ENCODE peak calls at places on chromosomes 7 and 10, in five cellular contexts. E is hypothalamus; R is stimulated activated CD8-positive, alpha-beta memory T cell treated with anti-CD3 and anti-CD28 coated beads, Interleukin-12 subunit alpha, Interleukin-12 subunit beta, amount 100 ng/mL, for 4 hours; Q is pons; J is AG04450. M is an unnamed sample.

GRCh38 chr10:130766071-130766470 is 545.5 kb downstream of the TCERG1L start:
- DNase-seq in E (no peak), J (no peak), Q (no peak), R (no peak), M (no peak)

GRCh38 chr7:149196705-149197171 is 1.4 kb downstream of the ZNF282 start:
- DNase-seq in E (no peak), Q (no peak), R (no peak), J (no peak), M (no peak)

GRCh38 chr7:136179829-136180721 is 202.9 kb upstream of the MTPN start:
- DNase-seq in Q (no peak), J (no peak), R (no peak), E (no peak), M (no peak)

GRCh38 chr7:26052721-26053120 is 99.3 kb upstream of the NFE2L3 start:
- DNase-seq in E (no peak), R (no peak), Q (no peak), J (no peak), M (no peak)

GRCh38 chr10:97127960-97128850 is 57.6 kb downstream of the SLIT1 start:
- DNase-seq in Q (peak), R (no peak), E (no peak), J (no peak), M (no peak)

GRCh38 chr10:43137701-43137970 is 609 bp upstream of the CSGALNACT2 start:
- DNase-seq in R (peak), E (no peak), Q (peak), J (no peak), M (no peak)

GRCh38 chr10:63666836-63667383 is 145.7 kb downstream of the REEP3 start:
- DNase-seq in R (no peak), J (peak), Q (no peak), E (no peak), M (peak)

GRCh38 chr10:68007356-68007755 is 67.7 kb downstream of the HERC4 start:
- DNase-seq in J (no peak), R (no peak), Q (no peak), E (no peak), M (no peak)

GRCh38 chr7:122092964-122093797 is 50.9 kb downstream of the AASS start:
- DNase-seq in Q (peak), J (peak), E (no peak), R (peak), M (peak)

GRCh38 chr7:74479961-74480829 is 26.5 kb downstream of the GTF2IRD1 start:
- DNase-seq in Q (peak), R (no peak), J (peak), E (peak), M (peak)